ENCODE peak calls at places on chromosomes 1 and 21, in seven cellular contexts. T is heart left ventricle, C is transverse colon, Q is ovary, N is gastrocnemius medialis, P is tibial nerve, V is esophagus squamous epithelium. S is an unnamed sample.

GRCh38 chr1:223348439-223348838 is 15.5 kb downstream of the SUSD4 start:
- DNase-seq in T (no peak), C (no peak), Q (no peak), N (no peak), P (no peak), V (no peak), S (no peak)

GRCh38 chr1:230744382-230744781 is 2.8 kb upstream of the CAPN9 start:
- DNase-seq in T (no peak), C (no peak), Q (no peak), N (no peak), P (no peak), V (no peak), S (no peak)

GRCh38 chr1:110524311-110525249 is 5.6 kb upstream of the KCNA10 start:
- DNase-seq in T (peak; percentile 33), C (peak; percentile 44), Q (no peak), N (no peak), P (no peak), V (no peak), S (peak; percentile 45)

GRCh38 chr21:42281196-42281680 is 34.0 kb downstream of the TFF3 start:
- DNase-seq in T (no peak), C (no peak), Q (no peak), N (no peak), P (no peak), V (no peak), S (no peak)

GRCh38 chr1:50492142-50492541 is 68.9 kb upstream of the DMRTA2 start:
- DNase-seq in T (no peak), C (no peak), Q (no peak), N (no peak), P (no peak), V (no peak), S (no peak)

GRCh38 chr1:31705080-31705866 is 1.5 kb upstream of the COL16A1 start:
- DNase-seq in T (peak; percentile 42), C (peak; percentile 64), Q (peak; percentile 81), N (no peak), P (peak; percentile 60), V (no peak), S (no peak)

GRCh38 chr1:224258351-224258750 is 71.6 kb downstream of the NVL start:
- DNase-seq in T (no peak), C (no peak), Q (no peak), N (no peak), P (no peak), V (no peak), S (no peak)

GRCh38 chr21:14773777-14774345 is 227.7 kb upstream of the SAMSN1 start:
- DNase-seq in T (peak; percentile 11), C (peak; percentile 83), Q (no peak), N (peak; percentile 9), P (peak; percentile 18), V (no peak), S (peak; percentile 21)

GRCh38 chr1:178371236-178371635 is 125.5 kb downstream of the CLEC20A start:
- DNase-seq in T (no peak), C (no peak), Q (no peak), N (no peak), P (no peak), V (no peak), S (peak; percentile 11)

GRCh38 chr1:154435801-154436200 is 30.7 kb downstream of the IL6R start:
- DNase-seq in T (no peak), C (no peak), Q (no peak), N (no peak), P (no peak), V (no peak), S (no peak)

DNA sequence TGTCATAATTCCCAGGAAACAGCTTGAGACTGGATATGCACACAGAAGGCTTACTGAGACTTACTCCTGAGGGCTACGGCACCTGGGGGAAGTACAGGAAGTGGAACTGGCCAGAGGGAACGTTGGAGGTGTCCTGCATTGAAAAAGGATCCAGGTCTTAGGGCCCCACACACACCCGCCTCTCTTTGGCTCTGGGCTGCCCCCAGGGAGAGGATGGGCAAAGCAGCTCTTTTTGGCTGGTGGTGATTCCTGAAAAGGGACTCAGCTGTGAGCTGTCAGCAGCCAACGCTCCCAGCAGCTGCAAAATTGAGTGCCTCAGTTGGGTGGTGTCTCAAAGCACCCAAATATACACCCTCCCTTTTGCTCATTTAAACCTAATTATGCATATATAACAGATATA is 213.2 kb downstream of the TNR start:
- DNase-seq in T (no peak), C (no peak), Q (no peak), N (no peak), P (no peak), V (no peak), S (no peak)
- TF ChIP-seq POLR2A in T (no peak), C (no peak), Q (no peak), N (no peak), P (no peak), V (no peak), S (no peak)

GRCh38 chr1:177165069-177165439 is 542 bp upstream of the ASTN1 start:
- DNase-seq in T (no peak), C (no peak), Q (no peak), N (no peak), P (no peak), V (no peak), S (no peak)
- H3K4me3 ChIP-seq in T (no peak overlapping the region), C (no peak overlapping the region), Q (no peak overlapping the region), N (no peak overlapping the region), P (no peak overlapping the region), V (peak overlapping the region; percentile 53), S (no peak overlapping the region)

GRCh38 chr21:21097425-21097824 is 99.2 kb downstream of the NCAM2 start:
- DNase-seq in T (no peak), C (no peak), Q (no peak), N (no peak), P (no peak), V (no peak), S (no peak)
- TF ChIP-seq POLR2A in T (no peak), C (no peak), Q (no peak), N (no peak), P (no peak), V (no peak), S (no peak)

DNA sequence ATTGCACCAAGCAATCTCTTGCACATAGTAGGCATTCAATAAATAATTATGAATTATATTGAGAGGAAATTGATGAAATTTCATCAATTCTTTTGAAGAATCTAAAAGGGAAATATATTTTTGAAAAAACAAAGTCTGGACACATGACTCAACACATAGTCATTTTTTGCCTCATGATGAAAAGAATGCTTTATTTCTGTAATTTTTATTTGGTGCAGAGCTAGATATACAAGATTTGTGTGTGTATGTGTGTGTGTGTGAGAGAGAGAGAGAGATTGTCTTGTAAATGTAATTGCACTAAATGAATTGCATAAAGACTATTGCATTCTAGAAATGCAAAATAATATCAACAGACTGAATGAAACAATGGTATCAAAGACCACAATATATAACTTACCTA is 206.2 kb upstream of the C1orf87 start:
- DNase-seq in T (no peak), C (no peak), Q (no peak), N (no peak), P (no peak), V (no peak), S (no peak)
- H3K4me3 ChIP-seq in T (no peak overlapping the region), C (no peak overlapping the region), Q (no peak overlapping the region), N (no peak overlapping the region), P (no peak overlapping the region), V (no peak overlapping the region), S (no peak overlapping the region)

GRCh38 chr1:162857850-162858249 is 3.1 kb downstream of the CCDC190 start:
- DNase-seq in T (no peak), C (no peak), Q (no peak), N (no peak), P (no peak), V (no peak), S (no peak)
- TF ChIP-seq POLR2A in T (no peak), C (no peak), Q (no peak), N (no peak), P (no peak), V (no peak), S (no peak)

DNA sequence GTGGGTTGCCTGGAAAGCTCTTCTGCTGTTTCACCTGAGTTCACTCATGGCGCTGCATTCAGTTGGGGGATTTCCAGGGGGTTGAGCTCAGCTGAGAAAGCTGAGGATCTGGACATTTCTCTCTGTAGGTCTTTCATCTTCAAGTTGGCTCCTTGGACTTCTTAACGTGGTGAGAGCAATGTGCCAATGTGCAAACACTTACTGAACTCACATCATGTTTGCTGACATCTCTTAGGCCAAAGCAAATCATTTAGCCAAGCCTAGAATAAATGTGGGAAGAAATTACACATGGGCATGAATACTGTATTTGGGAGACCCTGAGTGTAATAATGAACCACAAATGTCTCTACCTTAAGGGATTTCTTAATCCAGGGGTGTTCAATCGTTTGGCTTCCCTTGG is 42.7 kb upstream of the SLC22A15 start:
- DNase-seq in T (no peak), C (no peak), Q (no peak), N (no peak), P (no peak), V (no peak), S (no peak)
- H3K4me3 ChIP-seq in T (no peak overlapping the region), C (no peak overlapping the region), Q (no peak overlapping the region), N (no peak overlapping the region), P (no peak overlapping the region), V (no peak overlapping the region), S (no peak overlapping the region)

DNA sequence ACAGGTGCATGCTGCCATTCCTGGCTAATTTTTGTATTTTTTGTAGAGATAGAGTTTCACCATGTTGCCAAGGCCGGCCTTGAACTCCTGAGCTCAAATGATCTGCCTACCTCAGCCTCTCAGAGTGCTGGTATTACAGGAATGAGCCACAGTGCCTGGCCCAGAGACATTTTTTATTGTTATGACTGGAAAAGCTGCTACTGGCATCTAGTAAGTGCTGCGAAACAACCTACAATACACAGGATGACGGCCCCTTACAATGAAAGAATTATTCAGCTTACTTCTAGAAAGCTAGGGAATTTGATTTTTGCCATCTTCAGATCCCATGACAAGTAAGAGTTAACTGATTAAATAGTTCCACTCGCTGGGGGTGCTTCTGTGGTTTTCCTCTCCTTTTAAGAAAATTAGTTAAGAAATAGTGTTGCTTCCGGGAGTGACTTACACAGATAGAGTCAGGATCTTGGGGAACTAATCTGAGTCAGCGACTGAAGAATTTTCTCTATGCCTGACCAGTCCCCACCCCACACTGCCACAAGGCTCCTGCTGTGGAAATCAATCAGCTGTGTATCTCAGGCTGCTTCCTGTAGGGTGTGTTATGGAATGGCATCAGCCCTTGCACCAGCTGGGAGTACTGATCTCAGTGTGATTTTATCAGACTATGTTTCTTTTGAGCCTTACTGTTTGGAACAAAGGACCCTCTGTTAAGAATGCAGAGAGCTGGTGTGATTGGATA is 93.0 kb upstream of the BMP8A start:
- DNase-seq in T (peak; percentile 36), C (peak; percentile 71), Q (no peak), N (no peak), P (peak; percentile 33), V (no peak), S (peak; percentile 84)
- TF ChIP-seq POLR2A in T (no peak), C (no peak), Q (no peak), N (no peak), P (no peak), V (peak; percentile 8), S (no peak)